ENCODE peak calls at places on chromosomes 1 and 21, in five cellular contexts. O is endothelial cell of umbilical vein; Y is H9; W is effector memory CD4-positive, alpha-beta T cell; P is cardiac muscle cell. G is an unnamed sample.
A peak's percentile ranks its signal among the peaks of the same experiment; 100 is the strongest.

GRCh38 chr1:27633298-27633610 is 1.7 kb downstream of the FGR start:
- DNase-seq in O (no peak), Y (no peak), W (no peak), P (no peak), G (no peak)

GRCh38 chr1:230578621-230579020 is 63.7 kb upstream of the COG2 start:
- DNase-seq in O (no peak), Y (no peak), W (no peak), P (no peak), G (no peak)

GRCh38 chr1:27519341-27520258 is 29.6 kb upstream of the WASF2 start:
- DNase-seq in O (no peak), Y (no peak), W (no peak), P (no peak), G (no peak)

GRCh38 chr1:151197863-151198253 is 494 bp upstream of the PIP5K1A start:
- DNase-seq in O (no peak), Y (no peak), W (no peak), P (no peak), G (no peak)

GRCh38 chr1:21671915-21672314 is 2.8 kb upstream of the RAP1GAP start:
- DNase-seq in O (no peak), Y (peak; percentile 13), W (no peak), P (no peak), G (no peak)

GRCh38 chr1:113835686-113836290 is 23.5 kb upstream of the RSBN1 start:
- DNase-seq in O (peak; percentile 72), Y (no peak), W (peak; percentile 23), P (peak; percentile 75), G (no peak)

GRCh38 chr1:68254667-68255226 is 22.4 kb upstream of the WLS start:
- DNase-seq in O (no peak), Y (no peak), W (no peak), P (no peak), G (no peak)

GRCh38 chr21:44982558-44983244 is 42.9 kb downstream of the SLX9 start:
- DNase-seq in O (peak; percentile 74), Y (no peak), W (no peak), P (peak; percentile 92), G (peak; percentile 94)

GRCh38 chr21:43691801-43692200 is 27.1 kb upstream of the PDXK start:
- DNase-seq in O (no peak), Y (no peak), W (no peak), P (no peak), G (no peak)

GRCh38 chr1:161962094-161962887 is 61.4 kb downstream of the OLFML2B start:
- DNase-seq in O (peak; percentile 96), Y (no peak), W (no peak), P (peak; percentile 82), G (no peak)

GRCh38 chr1:150596976-150597375 is 17.6 kb upstream of the MCL1 start:
- DNase-seq in O (no peak), Y (no peak), W (no peak), P (no peak), G (no peak)

GRCh38 chr1:111140680-111140967 is 601 bp downstream of the CEPT1 start:
- DNase-seq in O (peak; percentile 68), Y (peak; percentile 64), W (no peak), P (peak; percentile 56), G (no peak)

GRCh38 chr1:15287035-15287434 is 40.0 kb downstream of the FHAD1 start:
- DNase-seq in O (no peak), Y (no peak), W (no peak), P (no peak), G (no peak)

GRCh38 chr1:41566274-41566885 is 81.9 kb upstream of the EDN2 start:
- DNase-seq in O (no peak), Y (no peak), W (no peak), P (no peak), G (no peak)

GRCh38 chr1:182051938-182052337 is 9.6 kb downstream of the ZNF648 start:
- DNase-seq in O (no peak), Y (no peak), W (no peak), P (no peak), G (no peak)

GRCh38 chr21:41953249-41953830 is 478 bp downstream of the C2CD2 start:
- DNase-seq in O (no peak), Y (no peak), W (no peak), P (no peak), G (peak; percentile 53)
- H3K27ac ChIP-seq in O (peak overlapping the region; percentile 64), Y (no peak overlapping the region), W (no peak overlapping the region), P (no peak overlapping the region), G (peak overlapping the region; percentile 78)

DNA sequence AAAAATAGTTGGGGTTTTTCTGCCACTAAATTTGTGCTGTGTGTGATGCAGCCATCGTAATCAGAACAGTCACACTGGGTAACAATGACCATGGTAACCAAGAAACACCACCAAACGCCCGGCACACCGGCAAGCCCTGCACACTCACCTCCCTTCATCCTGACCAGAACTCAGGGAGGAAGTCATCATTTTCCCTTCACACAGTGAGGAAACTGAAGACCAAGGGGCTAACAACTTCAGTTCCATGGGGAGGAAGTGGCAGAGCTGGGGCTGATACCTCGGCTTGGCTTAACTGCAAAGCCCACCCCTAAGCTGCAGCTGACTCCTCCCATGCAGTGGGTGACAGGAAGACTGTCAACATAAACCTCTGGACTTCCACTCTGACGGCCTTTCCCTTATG is 69.3 kb upstream of the BCAR3 start:
- DNase-seq in O (no peak), Y (no peak), W (no peak), P (no peak), G (no peak)
- H3K27ac ChIP-seq in O (no peak overlapping the region), Y (no peak overlapping the region), W (no peak overlapping the region), P (no peak overlapping the region), G (no peak overlapping the region)

GRCh38 chr1:54681396-54681795 is 34.3 kb upstream of the TTC4 start:
- DNase-seq in O (no peak), Y (no peak), W (no peak), P (peak; percentile 19), G (no peak)

GRCh38 chr1:54680387-54680786 is 35.3 kb upstream of the TTC4 start:
- DNase-seq in O (no peak), Y (no peak), W (no peak), P (no peak), G (no peak)

GRCh38 chr1:54679706-54680105 is 36.0 kb upstream of the TTC4 start:
- DNase-seq in O (no peak), Y (no peak), W (no peak), P (no peak), G (no peak)

GRCh38 chr1:54683453-54683852 is 32.2 kb upstream of the TTC4 start:
- DNase-seq in O (no peak), Y (no peak), W (no peak), P (no peak), G (no peak)

DNA sequence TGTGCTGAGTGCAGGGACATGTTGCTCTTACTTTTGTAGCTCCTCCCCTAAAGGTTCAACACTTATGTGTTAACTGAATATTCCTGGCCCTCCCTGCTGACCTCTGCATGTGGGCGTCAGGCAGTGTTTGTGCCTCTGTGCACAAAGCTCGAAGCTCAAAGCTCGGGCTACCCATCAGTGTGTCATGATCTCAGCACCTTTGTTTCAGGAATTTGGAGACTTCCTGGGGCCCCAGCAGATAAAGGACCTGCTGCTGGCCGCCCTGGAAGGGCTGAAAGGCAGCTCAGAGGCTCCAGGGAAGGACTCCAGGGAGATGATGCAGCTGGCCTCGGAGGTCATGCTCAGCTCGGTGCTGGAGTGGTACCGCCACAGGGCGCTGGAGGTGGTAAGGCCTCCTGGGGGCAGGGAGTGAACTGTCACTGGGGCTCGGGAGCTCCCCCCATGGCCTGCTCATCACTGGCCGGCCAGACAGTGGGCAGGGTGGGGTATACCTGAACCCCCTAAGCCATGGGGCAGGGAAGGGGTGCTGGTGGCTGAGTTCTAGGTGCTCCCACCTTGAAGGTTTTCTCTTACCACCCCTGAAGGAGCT is 36.5 kb upstream of the TTC4 start:
- DNase-seq in O (no peak), Y (no peak), W (no peak), P (no peak), G (no peak)
- H3K27ac ChIP-seq in O (no peak overlapping the region), Y (no peak overlapping the region), W (no peak overlapping the region), P (no peak overlapping the region), G (no peak overlapping the region)

GRCh38 chr1:12460121-12460520 is 157.9 kb downstream of the DHRS3 start:
- DNase-seq in O (no peak), Y (no peak), W (no peak), P (no peak), G (no peak)
- H3K27ac ChIP-seq in O (no peak overlapping the region), Y (no peak overlapping the region), W (no peak overlapping the region), P (no peak overlapping the region), G (peak overlapping the region; percentile 16)